ENCODE peak calls at places on chromosomes 1 and 21, in eight cellular contexts. I is EL; U is spleen; Q is activated CD8-positive, alpha-beta memory T cell treated with anti-CD3 and anti-CD28 coated beads for 1 hour; N is fibroblast of the aortic adventitia; C is tibial nerve; M is EH; Y is COR-L47. G is an unnamed sample.

GRCh38 chr21:37783016-37783415 is 133.2 kb downstream of the KCNJ6 start:
- DNase-seq in I (peak), Q (no peak), C (no peak), N (peak), U (no peak), M (peak), Y (no peak), G (peak)

GRCh38 chr1:201153474-201154388 is 543 bp downstream of the TMEM9 start:
- DNase-seq in M (no peak), Q (no peak), Y (peak), I (no peak), C (no peak), U (no peak), N (no peak), G (peak)

GRCh38 chr1:46535063-46535462 is 16.4 kb downstream of the KNCN start:
- DNase-seq in C (no peak), M (peak), I (peak), Q (no peak), N (no peak), U (no peak), Y (no peak), G (no peak)

GRCh38 chr1:225735252-225736149 is 42.1 kb upstream of the SRP9 start:
- DNase-seq in Y (peak), N (peak), I (peak), U (no peak), Q (no peak), C (peak), M (peak), G (peak)

GRCh38 chr1:45005761-45006160 is 5.4 kb downstream of the HECTD3 start:
- DNase-seq in N (no peak), U (no peak), Q (no peak), C (no peak), Y (no peak), I (no peak), M (no peak), G (no peak)

GRCh38 chr21:45001134-45002095 is 61.6 kb downstream of the SLX9 start:
- DNase-seq in M (peak), C (no peak), N (peak), U (peak), Y (no peak), I (peak), Q (no peak), G (peak)

GRCh38 chr1:245301162-245301580 is 146.4 kb downstream of the KIF26B start:
- DNase-seq in N (peak), U (no peak), Y (no peak), Q (no peak), C (no peak), M (peak), I (no peak), G (peak)

GRCh38 chr21:18168108-18168507 is 76.5 kb upstream of the CHODL start:
- DNase-seq in M (no peak), N (no peak), C (no peak), Y (no peak), Q (no peak), U (no peak), I (no peak), G (no peak)

GRCh38 chr1:181038399-181038873 is 4.7 kb downstream of the MR1 start:
- DNase-seq in N (peak), I (peak), Y (peak), M (peak), C (peak), Q (peak), U (no peak), G (peak)

GRCh38 chr1:30684881-30685795 is 38.2 kb downstream of the MATN1 start:
- DNase-seq in I (no peak), Y (peak), M (no peak), Q (no peak), U (no peak), N (no peak), C (no peak), G (no peak)

GRCh38 chr1:160204526-160205241 is 500 bp upstream of the PEA15 start:
- DNase-seq in M (peak), Q (no peak), C (no peak), U (peak), I (no peak), N (no peak), Y (no peak), G (no peak)

GRCh38 chr1:209162651-209163050 is 420.9 kb upstream of the CAMK1G start:
- DNase-seq in C (no peak), Y (no peak), Q (no peak), N (peak), M (peak), U (no peak), I (no peak), G (peak)

GRCh38 chr1:2199042-2199810 is 4.7 kb upstream of the FAAP20 start:
- DNase-seq in U (peak), Y (peak), M (peak), C (peak), I (peak), N (peak), Q (peak), G (peak)

GRCh38 chr1:942864-943533 is 16.1 kb downstream of the NOC2L start:
- DNase-seq in C (no peak), M (no peak), I (no peak), Q (no peak), N (peak), Y (peak), U (no peak), G (peak)

GRCh38 chr1:18411820-18412641 is 68.7 kb upstream of the KLHDC7A start:
- DNase-seq in Q (no peak), Y (no peak), C (no peak), I (no peak), U (no peak), M (no peak), N (no peak), G (no peak)

GRCh38 chr1:162070094-162070748 is 730 bp downstream of the NOS1AP start:
- DNase-seq in C (no peak), N (no peak), M (no peak), Q (no peak), I (no peak), U (no peak), Y (no peak), G (no peak)

GRCh38 chr1:201614262-201615015 is 75.5 kb downstream of the NAV1 start:
- DNase-seq in I (no peak), C (no peak), Q (no peak), Y (no peak), U (no peak), M (peak), N (no peak), G (no peak)

GRCh38 chr1:3652538-3653285 is 396 bp downstream of the TP73 start:
- DNase-seq in Q (no peak), Y (peak), M (no peak), U (peak), C (no peak), N (no peak), I (no peak), G (no peak)

GRCh38 chr1:191306916-191307315 is 829.3 kb upstream of the BRINP3 start:
- DNase-seq in N (no peak), Q (no peak), C (no peak), Y (no peak), I (no peak), M (no peak), U (peak), G (no peak)

GRCh38 chr1:204684551-204685235 is 845 bp downstream of the LRRN2 start:
- DNase-seq in C (no peak), M (no peak), Q (no peak), N (no peak), Y (no peak), I (peak), U (no peak), G (no peak)

GRCh38 chr1:39387452-39387851 is 104.0 kb upstream of the BMP8A start:
- DNase-seq in Y (no peak), C (no peak), M (peak), Q (no peak), I (peak), N (peak), U (no peak), G (peak)

GRCh38 chr21:46212721-46213484 is 15.7 kb downstream of the LSS start:
- DNase-seq in Q (no peak), Y (no peak), I (no peak), M (no peak), N (no peak), C (no peak), U (peak), G (no peak)

GRCh38 chr1:248828845-248829244 is 3.1 kb upstream of the SH3BP5L start:
- DNase-seq in I (peak), N (peak), Y (no peak), U (no peak), C (no peak), M (peak), Q (no peak), G (peak)

GRCh38 chr1:66253330-66253921 is 280.5 kb upstream of the SGIP1 start:
- DNase-seq in C (peak), Q (no peak), I (peak), N (peak), Y (peak), M (peak), U (no peak), G (peak)

GRCh38 chr1:206115791-206116190 is 1.4 kb downstream of the AVPR1B start:
- DNase-seq in Q (no peak), I (no peak), C (no peak), Y (no peak), N (no peak), M (no peak), U (no peak), G (no peak)

GRCh38 chr21:39097335-39097861 is 85.9 kb downstream of the PSMG1 start:
- DNase-seq in M (no peak), C (no peak), N (no peak), U (peak), I (no peak), Y (no peak), Q (no peak), G (no peak)

GRCh38 chr1:202760589-202760988 is 47.6 kb downstream of the KDM5B start:
- DNase-seq in C (no peak), I (no peak), Q (no peak), Y (no peak), U (no peak), N (no peak), M (no peak), G (no peak)

GRCh38 chr1:230185076-230186001 is 118.3 kb downstream of the GALNT2 start:
- DNase-seq in C (no peak), M (no peak), Y (no peak), Q (no peak), I (no peak), N (no peak), U (no peak), G (no peak)

GRCh38 chr1:115112496-115113375 is 23.4 kb upstream of the TSPAN2 start:
- DNase-seq in N (peak), U (peak), M (peak), C (peak), Q (peak), Y (no peak), I (peak), G (no peak)

GRCh38 chr1:167905671-167906070 is 8.3 kb downstream of the ADCY10 start:
- DNase-seq in Y (no peak), M (no peak), I (no peak), U (no peak), C (no peak), Q (no peak), N (peak), G (no peak)

GRCh38 chr1:8370928-8371327 is 53.0 kb downstream of the SLC45A1 start:
- DNase-seq in M (peak), N (peak), C (no peak), I (no peak), U (no peak), Q (no peak), Y (peak), G (peak)

GRCh38 chr1:154158307-154159125 is 3.6 kb upstream of the NUP210L start:
- DNase-seq in I (no peak), U (no peak), M (no peak), Q (no peak), C (no peak), N (no peak), Y (no peak), G (no peak)

GRCh38 chr1:248007778-248008177 is 5.7 kb upstream of the OR2L5 start:
- DNase-seq in I (no peak), Q (no peak), M (no peak), N (no peak), U (no peak), Y (no peak), C (no peak), G (no peak)

G was measured in astrocyte.